ENCODE peak calls at places on chromosome 1, in seven cellular contexts. N, U, W, B, K, X and M are unnamed samples.

GRCh38 chr1:53265581-53265980 is 27.3 kb upstream of the MAGOH start:
- DNase-seq in K (no peak), B (no peak), U (no peak), X (no peak), N (no peak), W (no peak), M (no peak)

GRCh38 chr1:42432714-42433113 is 23.1 kb downstream of the ZMYND12 start:
- DNase-seq in X (no peak), W (no peak), U (no peak), B (no peak), K (no peak), N (no peak), M (no peak)

GRCh38 chr1:171983584-171983983 is 142.3 kb downstream of the DNM3 start:
- DNase-seq in U (no peak), B (no peak), X (no peak), N (no peak), W (no peak), K (no peak), M (no peak)

GRCh38 chr1:33257759-33258712 is 1.7 kb downstream of the ZNF362 start:
- DNase-seq in U (peak; percentile 61), B (no peak), W (no peak), N (no peak), X (peak; percentile 30), K (peak; percentile 60), M (peak; percentile 46)

GRCh38 chr1:73839922-73840321 is 358.1 kb downstream of the LRRIQ3 start:
- DNase-seq in U (no peak), K (no peak), B (no peak), X (no peak), N (peak; percentile 49), W (no peak), M (no peak)

GRCh38 chr1:30001452-30002039 is 721.8 kb downstream of the MATN1 start:
- DNase-seq in W (no peak), B (no peak), U (no peak), X (no peak), K (no peak), N (no peak), M (no peak)

GRCh38 chr1:116706123-116706522 is 38.6 kb upstream of the IGSF3 start:
- DNase-seq in B (no peak), W (no peak), N (no peak), U (no peak), X (no peak), K (no peak), M (no peak)

GRCh38 chr1:208430220-208430619 is 186.0 kb upstream of the PLXNA2 start:
- DNase-seq in X (no peak), K (no peak), W (no peak), U (no peak), B (no peak), N (no peak), M (no peak)

GRCh38 chr1:206079130-206079529 is 26.2 kb downstream of the RHEX start:
- DNase-seq in X (no peak), W (no peak), B (no peak), U (no peak), N (no peak), K (no peak), M (no peak)

GRCh38 chr1:147673401-147673800 is 3.1 kb upstream of the ACP6 start:
- DNase-seq in X (no peak), B (no peak), K (no peak), W (no peak), U (no peak), N (no peak), M (no peak)

GRCh38 chr1:29743931-29744330 is 507.6 kb downstream of the PTPRU start:
- DNase-seq in B (no peak), X (no peak), U (no peak), N (no peak), K (no peak), W (no peak), M (no peak)

GRCh38 chr1:223811634-223812101 is 34.1 kb downstream of the TP53BP2 start:
- DNase-seq in N (peak; percentile 51), X (no peak), K (no peak), U (no peak), B (no peak), W (no peak), M (no peak)

GRCh38 chr1:184472117-184472516 is 85.3 kb downstream of the C1orf21 start:
- DNase-seq in K (no peak), N (no peak), X (no peak), U (no peak), B (no peak), W (no peak), M (no peak)

GRCh38 chr1:234699795-234700665 is 90.1 kb upstream of the IRF2BP2 start:
- DNase-seq in U (no peak), W (peak; percentile 40), B (no peak), N (no peak), X (no peak), K (no peak), M (no peak)

GRCh38 chr1:159071970-159072582 is 4.5 kb downstream of the AIM2 start:
- DNase-seq in K (no peak), N (peak; percentile 83), U (no peak), W (no peak), X (no peak), B (no peak), M (no peak)

GRCh38 chr1:2130871-2131289 is 63.7 kb downstream of the FAAP20 start:
- DNase-seq in U (peak; percentile 20), N (no peak), K (peak; percentile 77), W (no peak), X (no peak), B (no peak), M (no peak)

GRCh38 chr1:8574985-8575384 is 242.5 kb downstream of the RERE start:
- DNase-seq in B (no peak), N (no peak), X (no peak), K (no peak), W (no peak), U (no peak), M (no peak)

DNA sequence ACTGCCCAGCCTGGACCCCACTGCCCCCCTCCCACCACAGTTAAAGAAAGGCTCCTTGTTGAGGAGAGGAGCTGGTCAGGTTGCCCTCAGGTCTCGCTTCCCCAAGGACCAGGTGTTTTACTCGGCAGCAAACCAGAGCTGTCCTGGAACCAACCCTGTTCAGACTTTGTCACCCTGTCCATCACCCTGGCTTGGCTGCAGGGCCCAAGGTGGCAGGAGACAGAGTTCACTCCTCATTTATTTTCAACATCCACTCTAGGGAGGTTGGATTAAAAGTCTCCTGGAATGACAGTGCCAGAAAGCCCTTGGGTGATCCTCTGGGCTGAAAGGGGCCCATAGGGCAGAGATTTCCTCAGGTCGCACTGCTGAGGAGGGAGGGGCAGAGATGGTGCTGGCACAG is 101.7 kb downstream of the TRABD2B start:
- DNase-seq in B (no peak), N (no peak), W (no peak), U (no peak), K (no peak), X (no peak), M (no peak)
- H3K4me1 ChIP-seq in B (no peaks in the 10 kb centered on the region), N (peaks cover 59% of the 10 kb centered on the region), W (no peaks in the 10 kb centered on the region), U (no peaks in the 10 kb centered on the region), K (no peaks in the 10 kb centered on the region), X (no peaks in the 10 kb centered on the region), M (no peaks in the 10 kb centered on the region)

DNA sequence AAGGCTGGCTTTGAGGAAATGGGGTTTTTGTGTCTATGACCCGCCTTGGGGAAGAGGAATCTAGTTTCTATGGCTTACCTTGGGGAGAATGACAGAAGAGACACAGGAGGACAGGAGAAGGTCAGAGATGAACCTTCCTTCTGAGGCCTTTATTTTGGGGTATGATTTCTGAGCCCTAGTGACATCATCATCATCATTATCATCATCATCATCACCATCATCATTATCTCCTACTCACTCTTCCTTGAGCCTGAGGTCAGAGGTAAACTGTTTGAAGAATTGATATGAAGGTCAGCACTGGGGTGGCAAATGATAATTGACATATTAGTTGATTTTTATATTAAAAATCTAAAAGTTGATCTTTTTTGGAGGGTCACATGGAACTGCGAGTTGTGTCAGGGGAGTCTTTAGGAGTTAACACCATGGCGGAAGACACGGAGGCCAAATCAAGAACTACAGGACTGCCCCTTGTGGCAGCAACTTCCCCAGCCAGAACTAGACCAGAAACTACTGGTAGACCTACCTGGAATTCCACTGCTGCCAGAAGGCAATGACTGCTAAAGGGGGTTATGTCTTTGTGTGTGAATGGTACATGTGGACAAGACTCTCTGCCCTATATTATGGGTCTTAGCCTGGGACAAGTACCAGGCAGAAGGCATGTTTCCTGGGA is 49.8 kb upstream of the WLS start:
- DNase-seq in B (no peak), W (no peak), X (no peak), U (no peak), K (no peak), N (peak; percentile 55), M (no peak)
- TF ChIP-seq CTCF in B (no peak), W (no peak), X (no peak), U (no peak), K (no peak), N (peak; percentile 23), M (no peak)

GRCh38 chr1:149987297-149987595 is 23.3 kb downstream of the OTUD7B start:
- DNase-seq in W (no peak), K (no peak), N (no peak), U (no peak), X (no peak), B (no peak), M (no peak)

GRCh38 chr1:149997585-149998262 is 12.8 kb downstream of the OTUD7B start:
- DNase-seq in U (no peak), X (no peak), W (no peak), B (no peak), K (no peak), N (no peak), M (no peak)

GRCh38 chr1:149993764-149994163 is 16.8 kb downstream of the OTUD7B start:
- DNase-seq in X (no peak), W (no peak), K (no peak), N (no peak), U (no peak), B (no peak), M (no peak)

GRCh38 chr1:149995927-149996326 is 14.6 kb downstream of the OTUD7B start:
- DNase-seq in B (no peak), N (peak; percentile 61), X (no peak), K (no peak), U (no peak), W (no peak), M (no peak)

GRCh38 chr1:149993181-149993580 is 17.3 kb downstream of the OTUD7B start:
- DNase-seq in N (no peak), X (no peak), U (no peak), B (no peak), W (no peak), K (no peak), M (no peak)
- H3K4me1 ChIP-seq in N (peaks cover 28% of the 10 kb centered on the region), X (peaks cover 9% of the 10 kb centered on the region), U (peaks cover 17% of the 10 kb centered on the region), B (no peaks in the 10 kb centered on the region), W (peaks cover 30% of the 10 kb centered on the region), K (peaks cover 57% of the 10 kb centered on the region), M (peaks cover 36% of the 10 kb centered on the region)

GRCh38 chr1:216739771-216740170 is 16.5 kb upstream of the ESRRG start:
- DNase-seq in N (peak; percentile 69), U (no peak), W (no peak), B (no peak), K (no peak), X (no peak), M (no peak)

GRCh38 chr1:216740334-216740733 is 17.1 kb upstream of the ESRRG start:
- DNase-seq in W (no peak), U (no peak), N (peak; percentile 64), B (no peak), X (no peak), K (no peak), M (no peak)

DNA sequence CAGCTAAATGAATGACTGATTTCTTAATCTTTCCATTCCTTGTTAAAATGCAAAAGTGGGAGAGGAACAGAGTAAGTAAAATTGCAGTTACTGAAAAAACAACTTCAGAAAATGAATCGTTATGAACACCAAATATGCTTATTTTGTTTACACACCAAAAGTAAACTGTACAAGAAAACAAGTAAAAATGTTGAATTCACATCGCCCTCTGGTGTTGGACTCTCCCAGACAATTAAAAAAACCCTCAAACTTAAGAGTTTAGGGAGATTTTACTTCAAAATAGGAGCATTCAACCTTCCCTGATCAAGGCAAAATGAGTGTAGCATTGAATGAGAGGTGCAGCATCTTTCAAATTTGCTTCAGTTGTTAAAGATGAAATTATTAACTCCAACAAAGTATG is 19.4 kb upstream of the ESRRG start:
- DNase-seq in W (no peak), U (no peak), X (no peak), B (no peak), K (no peak), N (peak; percentile 22), M (no peak)
- TF ChIP-seq CTCF in W (no peak), U (peak; percentile 50), X (no peak), B (no peak), K (no peak), N (peak; percentile 57), M (no peak)